ENCODE peak calls at places on chromosomes 2 and 18, in five cellular contexts. O, V, T, Z and X are unnamed samples.

GRCh38 chr2:109289823-109290222 is 160.8 kb downstream of the SH3RF3 start:
- DNase-seq in O (no peak), V (no peak), T (no peak), Z (no peak), X (no peak)

GRCh38 chr2:217371681-217372297 is 511.9 kb upstream of the TNP1 start:
- DNase-seq in O (no peak), V (no peak), T (no peak), Z (no peak), X (no peak)

GRCh38 chr18:9123520-9123919 is 13.1 kb upstream of the ANKRD12 start:
- DNase-seq in O (no peak), V (no peak), T (no peak), Z (no peak), X (no peak)

GRCh38 chr2:236711440-236711839 is 141.8 kb downstream of the ACKR3 start:
- DNase-seq in O (no peak), V (no peak), T (no peak), Z (no peak), X (no peak)

GRCh38 chr18:13220326-13220991 is 1.9 kb downstream of the LDLRAD4 start:
- DNase-seq in O (no peak), V (no peak), T (no peak), Z (no peak), X (no peak)

GRCh38 chr2:19474128-19474527 is 115.7 kb upstream of the OSR1 start:
- DNase-seq in O (no peak), V (peak; percentile 65), T (no peak), Z (no peak), X (no peak)

GRCh38 chr2:240990726-240991377 is 7.6 kb upstream of the SNED1 start:
- DNase-seq in O (no peak), V (no peak), T (no peak), Z (peak; percentile 47), X (no peak)

GRCh38 chr2:24857741-24858140 is 62.3 kb downstream of the ADCY3 start:
- DNase-seq in O (no peak), V (no peak), T (no peak), Z (no peak), X (no peak)

GRCh38 chr18:39737869-39738268 is 2172.3 kb upstream of the CELF4 start:
- DNase-seq in O (no peak), V (no peak), T (no peak), Z (no peak), X (no peak)

GRCh38 chr2:232439758-232440135 is 16.2 kb upstream of the ALPI start:
- DNase-seq in O (no peak), V (no peak), T (no peak), Z (peak; percentile 18), X (no peak)

GRCh38 chr2:29014811-29015414 is 33.8 kb downstream of the TOGARAM2 start:
- DNase-seq in O (no peak), V (no peak), T (no peak), Z (peak; percentile 65), X (no peak)

GRCh38 chr18:50203801-50204604 is 9.1 kb upstream of the MYO5B start:
- DNase-seq in O (peak; percentile 64), V (no peak), T (peak; percentile 11), Z (peak; percentile 51), X (no peak)

GRCh38 chr2:3024401-3024935 is 353.1 kb downstream of the EIPR1 start:
- DNase-seq in O (no peak), V (no peak), T (no peak), Z (no peak), X (no peak)

GRCh38 chr18:41655074-41655473 is 300.0 kb upstream of the PIK3C3 start:
- DNase-seq in O (no peak), V (no peak), T (no peak), Z (no peak), X (no peak)

GRCh38 chr18:6776193-6776592 is 46.7 kb downstream of the ARHGAP28 start:
- DNase-seq in O (no peak), V (peak; percentile 59), T (no peak), Z (no peak), X (no peak)

GRCh38 chr2:237128845-237129592 is 43.3 kb downstream of the COPS8 start:
- DNase-seq in O (no peak), V (no peak), T (no peak), Z (no peak), X (no peak)

GRCh38 chr2:182818541-182819308 is 47.7 kb downstream of the FRZB start:
- DNase-seq in O (no peak), V (no peak), T (no peak), Z (no peak), X (no peak)

GRCh38 chr2:39738941-39739340 is 40.1 kb downstream of the THUMPD2 start:
- DNase-seq in O (no peak), V (no peak), T (no peak), Z (no peak), X (no peak)

GRCh38 chr2:134140251-134140661 is 113.6 kb upstream of the MGAT5 start:
- DNase-seq in O (no peak), V (no peak), T (no peak), Z (no peak), X (no peak)

GRCh38 chr2:217790195-217790594 is 212.6 kb downstream of the TNS1 start:
- DNase-seq in O (no peak), V (no peak), T (no peak), Z (no peak), X (no peak)

GRCh38 chr2:26615336-26616031 is 25.7 kb downstream of the CIB4 start:
- DNase-seq in O (no peak), V (no peak), T (peak; percentile 27), Z (peak; percentile 32), X (no peak)

GRCh38 chr2:70902579-70902978 is 33.1 kb upstream of the ATP6V1B1 start:
- DNase-seq in O (no peak), V (no peak), T (no peak), Z (no peak), X (no peak)

GRCh38 chr2:27854224-27854623 is 36.0 kb downstream of the RBKS start:
- DNase-seq in O (no peak), V (no peak), T (no peak), Z (no peak), X (no peak)

GRCh38 chr18:2547477-2548087 is 23.7 kb downstream of the METTL4 start:
- DNase-seq in O (no peak), V (no peak), T (peak; percentile 56), Z (no peak), X (no peak)

GRCh38 chr2:99066602-99067001 is 74.9 kb upstream of the C2orf15 start:
- DNase-seq in O (peak; percentile 20), V (peak; percentile 16), T (no peak), Z (no peak), X (no peak)

GRCh38 chr2:99067871-99068270 is 73.6 kb upstream of the C2orf15 start:
- DNase-seq in O (no peak), V (no peak), T (no peak), Z (no peak), X (no peak)

GRCh38 chr2:99066075-99066557 is 75.4 kb upstream of the C2orf15 start:
- DNase-seq in O (peak; percentile 13), V (peak; percentile 14), T (peak; percentile 6), Z (no peak), X (no peak)
- TF ChIP-seq CTCF in O (peak; percentile 46), V (peak; percentile 32), T (peak; percentile 32), Z (peak; percentile 51), X (peak; percentile 81)

GRCh38 chr2:160432633-160433032 is 61.0 kb downstream of the RBMS1 start:
- DNase-seq in O (no peak), V (no peak), T (no peak), Z (no peak), X (no peak)
- TF ChIP-seq CTCF in O (no peak), V (no peak), T (no peak), Z (no peak), X (no peak)

GRCh38 chr2:85354286-85355072 is at the start of the genes ELMOD3 and RETSAT:
- DNase-seq in O (peak; percentile 95), V (peak; percentile 98), T (peak; percentile 97), Z (peak; percentile 97), X (peak; percentile 97)
- TF ChIP-seq CTCF in O (no peak), V (no peak), T (no peak), Z (no peak), X (no peak)

GRCh38 chr2:179343945-179344279 is 79.3 kb upstream of the SESTD1 start:
- DNase-seq in O (no peak), V (no peak), T (no peak), Z (no peak), X (no peak)

GRCh38 chr2:179340678-179341077 is 76.0 kb upstream of the SESTD1 start:
- DNase-seq in O (no peak), V (peak; percentile 48), T (no peak), Z (no peak), X (no peak)

GRCh38 chr2:179341152-179341866 is 76.7 kb upstream of the SESTD1 start:
- DNase-seq in O (no peak), V (no peak), T (no peak), Z (no peak), X (no peak)

GRCh38 chr2:179344970-179345369 is 80.3 kb upstream of the SESTD1 start:
- DNase-seq in O (no peak), V (no peak), T (no peak), Z (no peak), X (no peak)

DNA sequence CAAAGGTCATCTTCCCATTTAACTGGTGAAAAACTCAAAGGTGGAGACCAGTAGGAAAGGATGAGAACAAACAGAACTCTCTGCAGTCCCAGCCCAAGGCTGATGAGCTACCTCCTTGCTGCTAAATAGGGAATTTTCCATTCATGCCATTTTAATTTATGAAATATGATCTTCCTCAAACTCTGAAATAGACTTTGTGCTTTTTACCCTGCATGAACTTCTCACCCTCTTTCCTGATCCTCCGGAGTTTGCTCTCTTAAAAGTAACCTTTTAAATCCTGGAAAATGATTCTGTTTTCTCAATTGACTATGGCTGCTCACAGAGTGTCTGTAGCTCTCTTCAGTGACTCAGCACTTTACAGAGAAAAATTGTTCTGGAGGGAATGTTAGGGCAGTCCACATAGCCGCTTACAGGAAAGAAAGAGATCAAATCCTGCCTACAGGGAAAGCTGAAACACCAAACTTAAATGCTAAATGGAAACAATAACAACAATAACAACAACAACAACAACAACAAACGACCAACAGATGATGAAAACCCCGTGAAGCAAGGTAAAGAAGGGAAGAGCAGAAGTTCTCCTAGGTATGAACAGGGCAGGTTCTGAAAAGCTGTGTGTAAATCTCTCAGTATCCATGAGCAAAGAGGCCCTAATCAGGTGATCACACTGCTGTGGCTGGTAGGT is 79.8 kb upstream of the SESTD1 start:
- DNase-seq in O (no peak), V (no peak), T (no peak), Z (no peak), X (no peak)
- TF ChIP-seq CTCF in O (no peak), V (no peak), T (no peak), Z (no peak), X (no peak)

GRCh38 chr2:206127656-206128055 is 31.6 kb downstream of the NDUFS1 start:
- DNase-seq in O (no peak), V (no peak), T (no peak), Z (no peak), X (no peak)
- TF ChIP-seq CTCF in O (no peak), V (no peak), T (no peak), Z (no peak), X (peak; percentile 13)

GRCh38 chr2:187054501-187055319 is 205.7 kb upstream of the ZSWIM2 start:
- DNase-seq in O (peak; percentile 6), V (no peak), T (no peak), Z (no peak), X (no peak)
- TF ChIP-seq CTCF in O (peak; percentile 19), V (no peak), T (peak; percentile 18), Z (no peak), X (peak; percentile 18)